ENCODE peak calls at places on chromosome 1, in ten cellular contexts. One of them, this sample, is unnamed.

GRCh38 chr1:77652970-77653516 is 29.4 kb downstream of the ZZZ3 start:
- DNase-seq in neural crest cell: no peak
- DNase-seq in adrenal gland: no peak
- DNase-seq in AG04450: no peak
- DNase-seq in neural progenitor cell: no peak
- DNase-seq in esophagus muscularis mucosa: no peak
- DNase-seq in osteoblast: no peak
- DNase-seq in kidney epithelial cell: no peak
- DNase-seq in fibroblast of the aortic adventitia: no peak
- DNase-seq in WTC11: no peak
- DNase-seq in this sample: no peak

GRCh38 chr1:221309711-221310110 is 430.5 kb downstream of the HLX start:
- DNase-seq in neural crest cell: no peak
- DNase-seq in adrenal gland: no peak
- DNase-seq in AG04450: no peak
- DNase-seq in neural progenitor cell: no peak
- DNase-seq in esophagus muscularis mucosa: no peak
- DNase-seq in osteoblast: no peak
- DNase-seq in kidney epithelial cell: no peak
- DNase-seq in fibroblast of the aortic adventitia: no peak
- DNase-seq in WTC11: no peak
- DNase-seq in this sample: no peak

GRCh38 chr1:160030657-160031367 is 978 bp downstream of the PIGM start:
- DNase-seq in neural crest cell: no peak
- DNase-seq in adrenal gland: no peak
- DNase-seq in AG04450: no peak
- DNase-seq in neural progenitor cell: peak
- DNase-seq in esophagus muscularis mucosa: no peak
- DNase-seq in osteoblast: peak
- DNase-seq in kidney epithelial cell: no peak
- DNase-seq in fibroblast of the aortic adventitia: peak
- DNase-seq in WTC11: no peak
- DNase-seq in this sample: peak

GRCh38 chr1:219347376-219347775 is 173.7 kb downstream of the LYPLAL1 start:
- DNase-seq in neural crest cell: no peak
- DNase-seq in adrenal gland: no peak
- DNase-seq in AG04450: no peak
- DNase-seq in neural progenitor cell: no peak
- DNase-seq in esophagus muscularis mucosa: no peak
- DNase-seq in osteoblast: no peak
- DNase-seq in kidney epithelial cell: no peak
- DNase-seq in fibroblast of the aortic adventitia: peak
- DNase-seq in WTC11: no peak
- DNase-seq in this sample: no peak

GRCh38 chr1:56200446-56200845 is 378.9 kb downstream of the PLPP3 start:
- DNase-seq in neural crest cell: no peak
- DNase-seq in adrenal gland: no peak
- DNase-seq in AG04450: no peak
- DNase-seq in neural progenitor cell: no peak
- DNase-seq in esophagus muscularis mucosa: no peak
- DNase-seq in osteoblast: no peak
- DNase-seq in kidney epithelial cell: no peak
- DNase-seq in fibroblast of the aortic adventitia: no peak
- DNase-seq in WTC11: no peak
- DNase-seq in this sample: no peak

GRCh38 chr1:53377438-53377841 is 49.6 kb upstream of the LRP8 start:
- DNase-seq in neural crest cell: no peak
- DNase-seq in adrenal gland: no peak
- DNase-seq in AG04450: no peak
- DNase-seq in neural progenitor cell: no peak
- DNase-seq in esophagus muscularis mucosa: no peak
- DNase-seq in osteoblast: no peak
- DNase-seq in kidney epithelial cell: no peak
- DNase-seq in fibroblast of the aortic adventitia: no peak
- DNase-seq in WTC11: peak
- DNase-seq in this sample: no peak

GRCh38 chr1:1942753-1943656 is 23.9 kb upstream of the TMEM52 start:
- DNase-seq in neural crest cell: no peak
- DNase-seq in adrenal gland: no peak
- DNase-seq in AG04450: no peak
- DNase-seq in neural progenitor cell: no peak
- DNase-seq in esophagus muscularis mucosa: no peak
- DNase-seq in osteoblast: no peak
- DNase-seq in kidney epithelial cell: no peak
- DNase-seq in fibroblast of the aortic adventitia: no peak
- DNase-seq in WTC11: no peak
- DNase-seq in this sample: no peak

GRCh38 chr1:169044296-169044695 is 62.2 kb upstream of the ATP1B1 start:
- DNase-seq in neural crest cell: no peak
- DNase-seq in adrenal gland: no peak
- DNase-seq in AG04450: no peak
- DNase-seq in neural progenitor cell: no peak
- DNase-seq in esophagus muscularis mucosa: peak
- DNase-seq in osteoblast: no peak
- DNase-seq in kidney epithelial cell: no peak
- DNase-seq in fibroblast of the aortic adventitia: no peak
- DNase-seq in WTC11: no peak
- DNase-seq in this sample: peak

GRCh38 chr1:209875510-209875909 is 47.7 kb downstream of the UTP25 start:
- DNase-seq in neural crest cell: no peak
- DNase-seq in adrenal gland: peak
- DNase-seq in AG04450: no peak
- DNase-seq in neural progenitor cell: peak
- DNase-seq in esophagus muscularis mucosa: no peak
- DNase-seq in osteoblast: no peak
- DNase-seq in kidney epithelial cell: no peak
- DNase-seq in fibroblast of the aortic adventitia: peak
- DNase-seq in WTC11: peak
- DNase-seq in this sample: no peak

GRCh38 chr1:1250828-1251284 is 4.3 kb upstream of the C1QTNF12 start:
- DNase-seq in neural crest cell: no peak
- DNase-seq in adrenal gland: no peak
- DNase-seq in AG04450: no peak
- DNase-seq in neural progenitor cell: no peak
- DNase-seq in esophagus muscularis mucosa: no peak
- DNase-seq in osteoblast: no peak
- DNase-seq in kidney epithelial cell: no peak
- DNase-seq in fibroblast of the aortic adventitia: no peak
- DNase-seq in WTC11: no peak
- DNase-seq in this sample: peak

DNA sequence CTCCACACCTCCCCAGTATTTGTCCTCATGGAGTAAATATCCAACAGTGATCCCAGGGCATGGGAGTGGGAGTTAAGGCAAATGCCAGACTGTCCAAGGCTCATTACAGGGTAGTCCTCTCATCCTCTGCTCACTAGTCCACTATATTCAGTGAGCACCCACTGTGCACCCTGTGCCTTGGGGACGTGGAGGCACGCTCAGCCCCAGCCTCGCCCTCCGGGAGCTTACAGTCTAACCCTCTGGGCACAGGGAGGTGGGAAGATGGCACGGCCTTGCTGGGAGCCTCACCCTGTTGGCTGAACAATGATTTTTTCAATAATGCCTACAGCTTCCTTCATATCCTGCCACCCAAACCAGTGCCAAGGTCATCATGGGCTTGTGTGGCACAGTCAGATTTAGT is 2.8 kb downstream of the HES2 start:
- DNase-seq in neural crest cell: no peak
- DNase-seq in adrenal gland: no peak
- DNase-seq in AG04450: no peak
- DNase-seq in neural progenitor cell: no peak
- DNase-seq in esophagus muscularis mucosa: no peak
- DNase-seq in osteoblast: peak
- DNase-seq in kidney epithelial cell: no peak
- DNase-seq in fibroblast of the aortic adventitia: no peak
- DNase-seq in WTC11: no peak
- DNase-seq in this sample: no peak
- TF ChIP-seq CTCF in neural crest cell: no peak
- TF ChIP-seq CTCF in adrenal gland: no peak
- TF ChIP-seq CTCF in AG04450: no peak
- TF ChIP-seq CTCF in neural progenitor cell: no peak
- TF ChIP-seq CTCF in esophagus muscularis mucosa: no peak
- TF ChIP-seq CTCF in osteoblast: no peak
- TF ChIP-seq CTCF in kidney epithelial cell: no peak
- TF ChIP-seq CTCF in fibroblast of the aortic adventitia: no peak
- TF ChIP-seq CTCF in WTC11: no peak
- TF ChIP-seq CTCF in this sample: no peak

DNA sequence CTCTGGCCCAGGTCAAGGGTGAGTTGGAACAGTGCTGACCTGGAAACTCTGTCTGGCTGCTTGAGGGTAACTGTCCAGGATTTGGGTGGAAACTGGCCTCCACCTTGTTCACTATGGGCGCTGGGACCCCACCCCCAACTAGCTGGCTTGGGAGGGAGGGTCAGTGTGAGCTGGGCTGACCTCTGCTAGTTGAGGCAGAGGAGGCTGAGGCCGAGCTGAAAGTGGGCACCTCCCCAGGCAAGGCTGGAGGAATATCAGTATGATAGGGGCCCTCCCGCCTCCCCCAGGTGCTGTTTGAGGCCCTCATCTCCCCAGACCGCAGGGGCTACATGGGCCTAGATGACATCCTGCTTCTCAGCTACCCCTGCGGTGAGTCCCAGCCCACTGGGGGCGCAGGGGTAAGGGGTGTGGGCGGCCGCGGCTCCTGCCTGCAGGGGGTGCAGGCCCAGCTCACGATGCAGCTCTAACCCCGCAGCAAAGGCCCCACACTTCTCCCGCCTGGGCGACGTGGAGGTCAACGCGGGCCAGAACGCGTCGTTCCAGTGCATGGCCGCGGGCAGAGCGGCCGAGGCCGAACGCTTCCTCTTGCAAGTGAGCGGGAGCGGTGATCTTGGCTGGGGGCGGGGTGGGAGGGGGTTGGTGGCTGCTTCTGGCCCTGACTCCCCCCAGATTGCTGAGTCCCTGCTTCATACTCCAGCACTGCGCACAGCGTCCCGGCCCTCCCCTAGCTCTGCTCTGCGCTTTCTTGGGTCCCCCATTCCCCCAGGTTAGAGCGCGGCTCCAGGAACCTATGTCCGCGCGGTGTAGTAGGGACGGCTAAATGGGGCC is 22.9 kb downstream of the PTPRU start:
- DNase-seq in neural crest cell: no peak
- DNase-seq in adrenal gland: no peak
- DNase-seq in AG04450: no peak
- DNase-seq in neural progenitor cell: peak
- DNase-seq in esophagus muscularis mucosa: no peak
- DNase-seq in osteoblast: no peak
- DNase-seq in kidney epithelial cell: no peak
- DNase-seq in fibroblast of the aortic adventitia: no peak
- DNase-seq in WTC11: peak
- DNase-seq in this sample: peak
- TF ChIP-seq CTCF in neural crest cell: peak
- TF ChIP-seq CTCF in adrenal gland: no peak
- TF ChIP-seq CTCF in AG04450: peak
- TF ChIP-seq CTCF in neural progenitor cell: no peak
- TF ChIP-seq CTCF in esophagus muscularis mucosa: no peak
- TF ChIP-seq CTCF in osteoblast: no peak
- TF ChIP-seq CTCF in kidney epithelial cell: no peak
- TF ChIP-seq CTCF in fibroblast of the aortic adventitia: no peak
- TF ChIP-seq CTCF in WTC11: no peak
- TF ChIP-seq CTCF in this sample: no peak

DNA sequence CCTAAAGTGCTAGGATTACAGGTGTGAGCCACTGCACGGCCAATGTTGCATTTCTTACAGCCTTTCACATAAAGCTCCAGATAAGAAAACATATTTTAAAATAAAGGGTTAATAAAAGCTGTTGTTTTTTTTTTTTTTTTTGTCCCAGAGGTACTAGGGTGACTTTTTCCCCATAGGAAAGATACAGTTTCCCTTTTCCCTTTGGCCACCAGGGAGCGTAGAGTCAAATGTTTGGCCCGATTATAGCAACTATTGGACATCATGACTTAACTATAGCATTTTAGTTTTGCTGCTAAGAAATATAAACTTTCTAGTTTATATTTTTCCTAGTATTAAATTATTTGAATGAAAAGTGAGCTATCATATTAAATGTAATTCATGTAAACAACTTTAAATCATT is 31.4 kb downstream of the GRIK3 start:
- DNase-seq in neural crest cell: no peak
- DNase-seq in adrenal gland: no peak
- DNase-seq in AG04450: no peak
- DNase-seq in neural progenitor cell: no peak
- DNase-seq in esophagus muscularis mucosa: no peak
- DNase-seq in osteoblast: peak
- DNase-seq in kidney epithelial cell: no peak
- DNase-seq in fibroblast of the aortic adventitia: no peak
- DNase-seq in WTC11: no peak
- DNase-seq in this sample: no peak
- TF ChIP-seq CTCF in neural crest cell: no peak
- TF ChIP-seq CTCF in adrenal gland: no peak
- TF ChIP-seq CTCF in AG04450: no peak
- TF ChIP-seq CTCF in neural progenitor cell: no peak
- TF ChIP-seq CTCF in esophagus muscularis mucosa: no peak
- TF ChIP-seq CTCF in osteoblast: no peak
- TF ChIP-seq CTCF in kidney epithelial cell: no peak
- TF ChIP-seq CTCF in fibroblast of the aortic adventitia: no peak
- TF ChIP-seq CTCF in WTC11: no peak
- TF ChIP-seq CTCF in this sample: no peak

GRCh38 chr1:183227963-183228649 is 42.0 kb downstream of the LAMC2 start:
- DNase-seq in neural crest cell: peak
- DNase-seq in adrenal gland: peak
- DNase-seq in AG04450: no peak
- DNase-seq in neural progenitor cell: peak
- DNase-seq in esophagus muscularis mucosa: no peak
- DNase-seq in osteoblast: no peak
- DNase-seq in kidney epithelial cell: no peak
- DNase-seq in fibroblast of the aortic adventitia: peak
- DNase-seq in WTC11: peak
- DNase-seq in this sample: peak
- TF ChIP-seq CTCF in neural crest cell: peak
- TF ChIP-seq CTCF in adrenal gland: peak
- TF ChIP-seq CTCF in AG04450: peak
- TF ChIP-seq CTCF in neural progenitor cell: peak
- TF ChIP-seq CTCF in esophagus muscularis mucosa: peak
- TF ChIP-seq CTCF in osteoblast: peak
- TF ChIP-seq CTCF in kidney epithelial cell: peak
- TF ChIP-seq CTCF in fibroblast of the aortic adventitia: peak
- TF ChIP-seq CTCF in WTC11: peak
- TF ChIP-seq CTCF in this sample: peak

DNA sequence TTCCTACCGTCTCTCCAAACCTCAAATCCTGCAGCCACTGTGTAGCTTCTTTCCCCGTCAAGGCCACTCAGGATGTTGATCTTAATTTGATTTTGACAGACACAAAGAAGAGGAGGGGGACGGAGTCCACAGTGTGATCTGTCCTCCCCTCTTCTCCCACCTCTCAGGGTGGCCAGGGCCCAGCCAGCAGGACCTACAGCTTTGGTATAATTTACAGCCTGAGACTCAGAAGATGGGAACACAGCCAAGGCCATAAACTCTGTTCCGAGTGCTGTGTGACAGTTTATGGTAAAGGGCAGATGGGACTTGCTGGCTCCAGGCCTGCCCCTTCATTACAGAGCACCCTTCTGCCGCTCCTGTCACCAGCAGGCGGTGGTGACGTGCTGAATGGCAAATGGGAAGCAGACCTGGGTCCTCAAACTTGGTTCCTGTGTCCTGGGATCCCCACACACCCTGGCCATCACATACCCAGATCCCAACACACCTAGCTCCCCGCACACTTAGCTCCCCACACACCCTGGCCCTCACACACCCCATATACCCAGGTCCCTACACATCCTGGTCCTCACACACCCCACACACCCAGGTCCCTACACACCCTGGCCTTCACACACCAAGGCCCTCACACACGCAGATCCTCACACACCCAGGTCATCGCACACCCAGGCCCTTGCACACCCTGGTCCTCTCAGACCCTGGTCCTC is 71.7 kb downstream of the CD2 start:
- DNase-seq in neural crest cell: no peak
- DNase-seq in adrenal gland: no peak
- DNase-seq in AG04450: no peak
- DNase-seq in neural progenitor cell: no peak
- DNase-seq in esophagus muscularis mucosa: no peak
- DNase-seq in osteoblast: no peak
- DNase-seq in kidney epithelial cell: no peak
- DNase-seq in fibroblast of the aortic adventitia: no peak
- DNase-seq in WTC11: no peak
- DNase-seq in this sample: peak
- TF ChIP-seq CTCF in neural crest cell: no peak
- TF ChIP-seq CTCF in adrenal gland: no peak
- TF ChIP-seq CTCF in AG04450: no peak
- TF ChIP-seq CTCF in neural progenitor cell: no peak
- TF ChIP-seq CTCF in esophagus muscularis mucosa: no peak
- TF ChIP-seq CTCF in osteoblast: no peak
- TF ChIP-seq CTCF in kidney epithelial cell: no peak
- TF ChIP-seq CTCF in fibroblast of the aortic adventitia: no peak
- TF ChIP-seq CTCF in WTC11: no peak
- TF ChIP-seq CTCF in this sample: no peak

This sample was measured in GM13976.